ENCODE peak calls at places on chromosomes 11 and 22, in five cellular contexts. M, C, Q, V and K are unnamed samples.

GRCh38 chr22:49690454-49690853 is 137.2 kb downstream of the BRD1 start:
- DNase-seq in M (no peak), V (no peak), Q (no peak), C (no peak), K (no peak)

GRCh38 chr11:47863189-47863892 is 15.2 kb upstream of the NUP160 start:
- DNase-seq in M (no peak), Q (no peak), C (peak), V (no peak), K (no peak)

GRCh38 chr11:47215366-47215925 is 672 bp downstream of the DDB2 start:
- DNase-seq in Q (no peak), V (no peak), C (no peak), M (peak), K (peak)

GRCh38 chr11:124758355-124759267 is 3.5 kb downstream of the ESAM start:
- DNase-seq in M (peak), Q (peak), C (peak), V (peak), K (peak)

GRCh38 chr11:47446833-47447232 is 2.1 kb downstream of the RAPSN start:
- DNase-seq in V (no peak), C (no peak), Q (no peak), M (no peak), K (no peak)

GRCh38 chr11:108228236-108228635 is 5.4 kb downstream of the ATM start:
- DNase-seq in M (no peak), Q (no peak), C (no peak), V (no peak), K (no peak)

GRCh38 chr11:18375941-18376340 is 18.4 kb upstream of the LDHA start:
- DNase-seq in C (no peak), M (no peak), V (no peak), Q (no peak), K (no peak)

GRCh38 chr11:61693897-61694840 is 14.0 kb downstream of the DAGLA start:
- DNase-seq in M (no peak), C (no peak), Q (peak), V (no peak), K (no peak)

GRCh38 chr22:17921871-17922821 is 102.2 kb downstream of the MICAL3 start:
- DNase-seq in C (no peak), V (no peak), Q (no peak), M (peak), K (peak)

GRCh38 chr11:94803491-94803890 is 35.3 kb downstream of the AMOTL1 start:
- DNase-seq in V (no peak), C (peak), M (no peak), Q (no peak), K (no peak)

GRCh38 chr22:33018232-33018864 is 39.8 kb downstream of the SYN3 start:
- DNase-seq in V (peak), Q (no peak), M (peak), C (no peak), K (no peak)

GRCh38 chr11:46554205-46555162 is 39.3 kb downstream of the AMBRA1 start:
- DNase-seq in M (peak), C (peak), V (no peak), Q (no peak), K (peak)

GRCh38 chr11:45802531-45803317 is 2.2 kb upstream of the SLC35C1 start:
- DNase-seq in Q (peak), V (no peak), M (no peak), C (no peak), K (no peak)

GRCh38 chr11:101401245-101401644 is 182.6 kb downstream of the TRPC6 start:
- DNase-seq in C (peak), V (no peak), Q (no peak), M (no peak), K (no peak)

GRCh38 chr22:18008136-18008535 is 16.2 kb downstream of the MICAL3 start:
- DNase-seq in M (no peak), C (no peak), V (no peak), Q (no peak), K (no peak)

GRCh38 chr22:50201191-50202129 is 649 bp downstream of the SELENOO start:
- DNase-seq in C (no peak), V (no peak), M (no peak), Q (no peak), K (no peak)

GRCh38 chr22:17154971-17155370 is 4.1 kb downstream of the HDHD5 start:
- DNase-seq in V (no peak), M (no peak), C (no peak), Q (no peak), K (no peak)

GRCh38 chr11:1298695-1299492 is 10.5 kb downstream of the TOLLIP start:
- DNase-seq in V (peak), Q (peak), M (peak), C (peak), K (peak)

GRCh38 chr22:23837911-23838685 is 708 bp downstream of the DERL3 start:
- DNase-seq in C (no peak), M (no peak), Q (no peak), V (peak), K (no peak)

GRCh38 chr11:128965485-128965884 is 22.8 kb upstream of the TP53AIP1 start:
- DNase-seq in Q (no peak), V (no peak), C (no peak), M (no peak), K (no peak)

GRCh38 chr11:92663539-92663938 is 305.9 kb upstream of the MTNR1B start:
- DNase-seq in V (no peak), C (no peak), Q (no peak), M (no peak), K (no peak)

GRCh38 chr11:35166369-35167360 is 27.7 kb downstream of the CD44 start:
- DNase-seq in C (peak), M (peak), V (no peak), Q (peak), K (peak)

GRCh38 chr22:33620085-33620484 is 300.2 kb downstream of the LARGE1 start:
- DNase-seq in M (no peak), C (no peak), Q (no peak), V (no peak), K (no peak)

GRCh38 chr11:59659981-59660380 is 8.9 kb downstream of the PATL1 start:
- DNase-seq in C (no peak), Q (no peak), V (no peak), M (no peak), K (no peak)

GRCh38 chr22:39610246-39610645 is 39.7 kb downstream of the CACNA1I start:
- DNase-seq in C (no peak), Q (no peak), V (no peak), M (no peak), K (no peak)

GRCh38 chr11:45918331-45918941 is 759 bp upstream of the PEX16 start:
- DNase-seq in M (peak), V (peak), C (peak), Q (peak), K (peak)

GRCh38 chr22:29203456-29203855 is 2.2 kb upstream of the EMID1 start:
- DNase-seq in V (no peak), Q (no peak), C (no peak), M (no peak), K (no peak)

GRCh38 chr22:43387815-43388214 is 24.0 kb upstream of the MPPED1 start:
- DNase-seq in Q (no peak), M (no peak), V (no peak), C (no peak), K (no peak)

GRCh38 chr11:47172740-47173139 is 3.9 kb downstream of the ARFGAP2 start:
- DNase-seq in C (no peak), Q (no peak), V (no peak), M (no peak), K (no peak)

GRCh38 chr22:38843201-38843715 is 570 bp downstream of the NPTXR start:
- DNase-seq in Q (peak), V (peak), M (peak), C (peak), K (peak)

GRCh38 chr11:75261902-75262361 is 21.4 kb downstream of the TPBGL start:
- DNase-seq in C (no peak), Q (peak), V (no peak), M (no peak), K (no peak)

GRCh38 chr11:71467164-71467563 is 14.2 kb downstream of the NADSYN1 start:
- DNase-seq in V (no peak), M (no peak), C (no peak), Q (no peak), K (no peak)

GRCh38 chr22:22125579-22126468 is 118.8 kb upstream of the VPREB1 start:
- DNase-seq in V (no peak), Q (no peak), C (no peak), M (no peak), K (no peak)
- TF ChIP-seq CTCF in V (no peak), Q (no peak), C (no peak), M (no peak), K (no peak)

GRCh38 chr11:125869526-125869925 is 17.9 kb upstream of the HYLS1 start:
- DNase-seq in Q (no peak), V (no peak), M (no peak), C (no peak), K (no peak)
- TF ChIP-seq CTCF in Q (no peak), V (no peak), M (peak), C (no peak), K (no peak)

DNA sequence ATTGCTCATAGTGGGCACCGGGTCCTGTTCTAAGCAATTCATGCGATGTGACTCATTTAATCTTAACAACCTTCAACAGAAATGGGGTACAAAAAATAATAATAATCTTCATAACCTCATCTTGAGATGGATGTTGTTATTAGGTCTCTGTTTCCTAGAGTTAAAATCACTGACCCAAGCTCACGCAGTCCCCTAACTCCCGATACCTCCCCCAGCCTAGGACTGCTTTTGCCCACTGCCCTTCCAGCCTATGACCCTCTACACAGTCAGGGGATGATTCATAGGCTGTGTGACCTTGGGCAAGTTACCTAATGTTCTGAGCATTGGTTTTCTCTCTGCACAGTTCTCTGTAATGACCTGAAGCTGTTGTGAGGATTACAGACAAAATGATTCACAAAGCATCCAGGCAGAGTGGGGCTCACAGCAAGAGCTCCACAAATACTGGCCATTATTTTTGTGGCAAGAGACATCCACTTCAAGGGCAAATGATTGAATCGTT is 19.9 kb downstream of the MTFP1 start:
- DNase-seq in M (no peak), C (peak), V (no peak), Q (no peak), K (no peak)
- TF ChIP-seq CTCF in M (no peak), C (no peak), V (no peak), Q (no peak), K (no peak)

DNA sequence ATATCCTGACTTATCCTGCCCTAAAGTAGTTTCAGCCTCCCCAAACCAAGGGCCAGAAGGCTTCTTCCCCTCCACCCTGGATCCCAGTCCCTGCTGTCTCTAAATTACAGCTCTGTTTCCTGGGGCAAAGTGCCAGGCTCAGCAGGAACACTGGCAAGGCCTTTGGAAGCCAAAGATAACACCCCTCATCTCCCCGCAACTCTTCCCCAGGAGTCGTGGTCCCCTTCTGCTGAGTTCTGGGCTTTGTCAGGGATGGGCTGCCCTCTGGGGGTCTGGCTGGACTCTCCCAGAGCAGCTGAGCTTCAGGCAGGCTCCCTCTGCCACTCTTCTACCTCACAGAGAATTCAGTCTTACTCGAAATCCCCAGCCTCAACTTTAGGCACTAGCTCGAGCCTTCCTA is 53.8 kb upstream of the AMPD3 start:
- DNase-seq in V (no peak), C (no peak), M (no peak), Q (no peak), K (no peak)
- TF ChIP-seq CTCF in V (no peak), C (no peak), M (no peak), Q (no peak), K (no peak)

DNA sequence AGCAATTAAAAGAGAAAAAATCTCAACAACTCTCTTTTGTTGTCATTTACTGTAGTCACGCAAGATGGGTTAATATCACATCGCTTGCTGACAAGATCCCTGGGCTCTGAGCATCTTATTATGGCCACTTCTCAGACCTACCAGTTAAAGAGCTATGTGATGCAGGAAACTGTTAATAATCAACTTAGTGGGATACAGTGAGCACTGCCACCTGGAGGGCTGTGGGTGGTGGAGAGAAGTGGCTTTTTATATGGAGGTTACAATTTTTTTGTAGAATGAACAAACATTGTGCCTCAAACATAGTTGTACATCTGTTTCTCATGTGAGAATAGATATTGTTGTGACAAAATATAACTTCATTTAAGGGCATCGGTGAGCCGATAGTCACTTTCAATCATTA is 181.0 kb downstream of the TENM4 start:
- DNase-seq in C (no peak), V (no peak), M (no peak), Q (no peak), K (no peak)
- TF ChIP-seq CTCF in C (no peak), V (no peak), M (peak), Q (no peak), K (peak)

GRCh38 chr11:116454020-116454645 is 318.7 kb downstream of the BUD13 start:
- DNase-seq in Q (peak), M (no peak), C (peak), V (no peak), K (peak)
- TF ChIP-seq CTCF in Q (peak), M (peak), C (peak), V (peak), K (peak)

DNA sequence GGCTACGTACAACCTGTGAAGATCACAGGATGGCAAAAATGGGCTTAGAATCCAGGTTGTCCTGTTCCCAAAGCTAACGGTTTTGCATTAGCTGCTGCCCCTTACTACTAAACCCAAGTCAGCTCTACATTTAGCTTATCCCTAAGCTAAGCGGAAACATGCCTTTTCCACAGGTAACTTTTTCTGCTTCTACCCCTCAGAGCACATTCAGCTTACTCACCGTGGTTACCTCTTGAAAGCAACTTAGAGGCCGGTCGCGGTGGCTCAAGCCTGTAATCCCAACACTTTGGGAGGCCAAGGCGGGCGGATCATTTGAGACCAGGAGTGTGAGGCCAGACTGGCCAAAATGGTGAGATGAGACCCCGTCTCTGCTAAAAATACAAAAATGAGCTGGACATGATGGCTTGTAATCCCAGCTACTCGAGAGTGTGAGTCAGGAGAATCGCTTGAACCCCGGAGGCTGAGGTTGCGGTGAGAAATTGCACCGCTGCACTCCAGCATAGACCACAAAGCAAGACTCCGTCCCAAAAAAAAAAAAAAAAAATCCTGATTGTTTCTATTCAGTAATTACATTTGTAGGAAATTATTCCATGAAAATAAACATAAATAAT is 790 bp upstream of the TMEM41B start:
- DNase-seq in C (no peak), V (no peak), Q (no peak), M (no peak), K (no peak)
- TF ChIP-seq CTCF in C (no peak), V (no peak), Q (no peak), M (no peak), K (no peak)

GRCh38 chr11:120011836-120012235 is 126.1 kb downstream of the TRIM29 start:
- DNase-seq in C (no peak), V (no peak), M (no peak), Q (no peak), K (no peak)
- TF ChIP-seq CTCF in C (no peak), V (no peak), M (no peak), Q (no peak), K (no peak)

GRCh38 chr22:45726081-45726480 is 54.4 kb downstream of the ATXN10 start:
- DNase-seq in Q (no peak), M (no peak), C (no peak), V (no peak), K (no peak)
- TF ChIP-seq CTCF in Q (no peak), M (no peak), C (no peak), V (no peak), K (no peak)